ENCODE peak calls at places on chromosomes 1 and 21, in nine cellular contexts. Y, G, V, M, P, H, K, X and B are unnamed samples.

GRCh38 chr21:17858764-17859163 is 39.6 kb upstream of the C21orf91 start:
- DNase-seq in Y (no peak), P (no peak), V (no peak), H (no peak), X (no peak), G (no peak), K (no peak), M (no peak), B (no peak)

GRCh38 chr1:116537439-116537838 is 33.4 kb downstream of the CD58 start:
- DNase-seq in P (peak; percentile 93), M (no peak), H (no peak), Y (no peak), G (no peak), X (no peak), K (no peak), V (peak; percentile 72), B (no peak)

GRCh38 chr1:161779393-161779792 is 13.3 kb downstream of the ATF6 start:
- DNase-seq in Y (no peak), K (no peak), X (no peak), M (no peak), V (no peak), G (no peak), P (no peak), H (no peak), B (no peak)

GRCh38 chr1:52569333-52570265 is 16.7 kb upstream of the TUT4 start:
- DNase-seq in H (no peak), K (no peak), V (no peak), M (no peak), Y (no peak), X (no peak), P (no peak), G (no peak), B (no peak)

GRCh38 chr1:209387969-209388329 is 195.6 kb upstream of the CAMK1G start:
- DNase-seq in Y (no peak), V (peak; percentile 71), M (no peak), P (peak; percentile 34), G (no peak), X (no peak), H (peak; percentile 51), K (no peak), B (no peak)

GRCh38 chr1:172299515-172299914 is 121.0 kb upstream of the C1orf105 start:
- DNase-seq in V (no peak), Y (no peak), M (no peak), H (no peak), X (no peak), P (no peak), K (no peak), G (no peak), B (no peak)

GRCh38 chr1:235867903-235868469 is 1.3 kb upstream of the LYST start:
- DNase-seq in H (no peak), G (no peak), P (no peak), V (no peak), M (no peak), K (peak; percentile 48), Y (no peak), X (no peak), B (no peak)

GRCh38 chr1:43885311-43885801 is 48.2 kb upstream of the ARTN start:
- DNase-seq in X (no peak), G (no peak), H (no peak), K (no peak), M (peak; percentile 44), V (no peak), P (peak; percentile 94), Y (no peak), B (peak; percentile 57)

GRCh38 chr1:215793210-215793609 is 226.1 kb downstream of the KCTD3 start:
- DNase-seq in P (peak; percentile 20), Y (peak; percentile 51), V (peak; percentile 69), K (no peak), X (no peak), G (no peak), H (peak; percentile 95), M (no peak), B (no peak)

GRCh38 chr21:42760977-42761751 is 107.7 kb downstream of the PDE9A start:
- DNase-seq in G (no peak), P (no peak), K (no peak), Y (no peak), H (no peak), V (no peak), M (no peak), X (no peak), B (no peak)

GRCh38 chr1:212721388-212722247 is 22.0 kb upstream of the BATF3 start:
- DNase-seq in G (peak; percentile 17), K (peak; percentile 12), H (peak; percentile 69), V (peak; percentile 77), Y (peak; percentile 83), M (no peak), P (peak; percentile 45), X (no peak), B (no peak)

GRCh38 chr1:100034465-100034864 is 64.7 kb downstream of the SLC35A3 start:
- DNase-seq in Y (peak; percentile 35), M (no peak), V (peak; percentile 40), G (no peak), H (peak; percentile 48), X (no peak), K (peak; percentile 25), P (peak; percentile 40), B (no peak)

GRCh38 chr1:3729594-3730555 is 22.4 kb upstream of the CCDC27 start:
- DNase-seq in G (no peak), H (no peak), M (no peak), V (peak; percentile 25), P (no peak), K (no peak), X (no peak), Y (no peak), B (no peak)

GRCh38 chr1:93613895-93614294 is 67.7 kb downstream of the BCAR3 start:
- DNase-seq in Y (no peak), X (peak; percentile 61), K (no peak), M (peak; percentile 33), G (peak; percentile 67), V (peak; percentile 75), H (peak; percentile 88), P (no peak), B (no peak)

GRCh38 chr1:30998887-30999286 is 66.6 kb downstream of the PUM1 start:
- DNase-seq in H (no peak), M (no peak), P (no peak), Y (no peak), G (no peak), X (no peak), V (no peak), K (no peak), B (no peak)

DNA sequence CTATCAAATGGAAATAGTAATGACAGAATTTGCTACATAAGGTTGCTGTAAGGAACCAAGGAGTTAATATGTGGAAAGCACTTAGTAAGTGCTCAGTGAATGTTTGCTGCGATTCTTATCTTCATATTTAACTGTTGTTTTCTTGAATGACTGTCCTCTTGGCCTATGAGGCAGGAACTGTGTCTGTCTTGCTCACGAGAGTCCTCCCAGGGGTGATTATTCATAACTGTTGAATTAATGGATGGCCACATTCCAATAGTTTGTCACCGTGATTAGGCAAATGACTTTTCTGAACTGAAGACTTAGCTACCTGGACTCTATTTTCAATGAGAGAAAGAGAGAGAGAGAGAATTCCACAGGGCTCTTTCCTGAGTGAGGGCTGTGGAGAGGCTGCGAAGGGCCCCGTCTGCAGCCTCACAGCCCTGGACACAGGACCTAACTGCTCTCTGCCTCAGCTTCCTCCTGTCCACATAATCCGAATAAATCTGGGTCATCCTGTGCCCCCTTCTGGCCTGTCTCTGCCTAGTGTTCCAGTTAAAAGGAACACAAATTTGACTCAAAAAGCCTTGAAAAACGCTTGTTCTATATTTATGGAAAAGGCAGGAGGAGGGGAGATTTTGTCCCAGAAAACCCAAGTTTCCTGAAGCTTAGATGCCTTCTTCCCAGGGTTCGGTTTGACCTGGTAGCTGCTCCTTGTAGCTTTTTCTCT is 8.5 kb downstream of the EDN2 start:
- DNase-seq in V (peak; percentile 44), M (no peak), H (peak; percentile 60), K (no peak), P (no peak), G (no peak), X (peak; percentile 16), Y (no peak), B (no peak)
- TF ChIP-seq CTCF in V (no peak), M (no peak), H (peak; percentile 31), K (no peak), P (no peak), G (no peak), X (no peak), Y (peak; percentile 12), B (no peak)

DNA sequence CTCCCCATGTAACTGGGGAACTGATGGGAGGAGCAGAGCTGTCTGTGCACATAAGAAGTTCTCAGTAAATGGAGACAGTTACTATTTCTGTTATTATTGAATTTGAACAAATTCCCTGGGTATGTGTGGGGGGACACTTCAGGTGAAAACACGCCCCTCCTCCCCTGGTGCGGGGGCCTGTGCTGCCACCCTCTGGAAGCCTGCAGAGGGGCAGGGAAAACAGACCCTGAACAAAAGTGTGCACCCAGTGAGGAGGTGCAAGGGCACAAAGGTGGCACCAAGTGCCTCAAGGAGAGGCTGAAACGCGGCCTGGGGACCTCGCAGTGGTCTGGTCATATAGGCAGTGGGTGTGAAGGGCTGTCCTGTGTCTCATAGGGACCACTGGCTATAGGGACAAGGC is 18.2 kb upstream of the NADK start:
- DNase-seq in Y (no peak), G (no peak), P (no peak), H (no peak), M (no peak), K (no peak), V (no peak), X (no peak), B (no peak)
- TF ChIP-seq CTCF in Y (peak; percentile 39), G (no peak), P (peak; percentile 16), H (peak; percentile 35), M (no peak), K (peak; percentile 14), V (no peak), X (peak; percentile 13), B (no peak)

DNA sequence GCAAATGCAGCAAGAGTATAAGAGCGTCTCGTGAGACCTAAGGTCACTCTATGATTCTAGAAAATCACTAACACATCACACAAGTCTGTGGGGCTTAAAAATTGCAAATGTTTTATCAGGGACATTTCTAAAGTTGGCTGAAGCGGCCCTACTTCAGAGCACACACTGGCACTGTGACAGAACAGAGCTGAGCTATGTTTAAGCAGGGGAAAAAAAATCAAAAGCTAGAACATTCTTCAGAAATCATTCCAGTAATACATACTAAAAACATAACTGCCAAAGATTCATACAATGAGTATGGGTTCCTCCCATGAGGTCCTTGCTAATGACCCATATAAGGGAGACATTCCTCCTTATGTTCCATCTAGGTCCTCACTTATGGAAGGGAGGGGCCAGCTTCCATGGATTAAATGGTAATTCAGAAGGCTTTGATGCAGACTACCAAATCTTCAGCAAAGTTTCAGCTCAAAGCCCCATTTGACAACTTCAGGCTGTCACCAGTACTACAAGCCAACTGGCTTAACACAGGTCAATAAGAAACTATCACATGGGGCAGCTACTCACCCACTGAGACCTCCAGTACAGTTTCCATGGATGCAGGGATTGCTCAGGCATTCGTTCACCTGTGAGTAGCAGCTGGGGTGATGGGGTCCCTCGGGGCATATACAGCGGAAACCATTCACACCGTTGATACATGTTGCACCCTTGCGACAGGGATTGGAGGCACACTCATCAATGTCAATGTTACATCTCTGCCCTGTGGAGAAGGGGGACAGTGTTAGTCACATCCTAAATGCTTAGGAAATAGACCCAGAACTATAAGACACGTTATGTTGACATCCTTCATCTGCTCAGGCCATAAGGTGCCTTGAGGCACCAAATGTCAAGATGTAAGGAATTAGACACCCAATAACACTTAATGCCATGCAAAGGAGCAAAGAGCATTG is 58.4 kb upstream of the ADAM30 start:
- DNase-seq in G (no peak), V (no peak), H (no peak), P (no peak), M (no peak), Y (no peak), X (no peak), K (no peak), B (no peak)
- TF ChIP-seq CTCF in G (no peak), V (no peak), H (no peak), P (no peak), M (no peak), Y (no peak), X (no peak), K (no peak), B (no peak)

GRCh38 chr1:17265162-17265561 is 16.3 kb downstream of the PADI3 start:
- DNase-seq in H (no peak), K (no peak), V (peak; percentile 32), X (no peak), M (no peak), P (peak; percentile 68), G (no peak), Y (no peak), B (no peak)
- TF ChIP-seq CTCF in H (no peak), K (no peak), V (no peak), X (no peak), M (no peak), P (no peak), G (no peak), Y (no peak), B (no peak)